ENCODE peak calls at places on chromosome 4, in five cellular contexts. M is MG63, J is left ventricle myocardium inferior, E is GM12865, X is prostate gland. T is an unnamed sample.

GRCh38 chr4:182862166-182862875 is 54.9 kb downstream of the DCTD start:
- DNase-seq in M (no peak), J (no peak), E (no peak), X (no peak), T (no peak)

GRCh38 chr4:3304831-3305609 is 12.2 kb downstream of the RGS12 start:
- DNase-seq in M (no peak), J (no peak), E (no peak), X (no peak), T (no peak)

GRCh38 chr4:125511715-125512114 is 197.0 kb downstream of the FAT4 start:
- DNase-seq in M (no peak), J (no peak), E (no peak), X (no peak), T (no peak)

GRCh38 chr4:151462554-151462953 is 53.6 kb downstream of the FHIP1A start:
- DNase-seq in M (no peak), J (no peak), E (no peak), X (no peak), T (no peak)

GRCh38 chr4:55838952-55839351 is 14.5 kb upstream of the EXOC1 start:
- DNase-seq in M (no peak), J (no peak), E (no peak), X (no peak), T (no peak)

GRCh38 chr4:2878346-2878745 is 34.7 kb downstream of the ADD1 start:
- DNase-seq in M (no peak), J (no peak), E (no peak), X (no peak), T (no peak)

GRCh38 chr4:35106091-35106734 is 1138.1 kb downstream of the ARAP2 start:
- DNase-seq in M (no peak), J (no peak), E (no peak), X (no peak), T (no peak)

GRCh38 chr4:16532240-16532990 is 306.1 kb upstream of the TAPT1 start:
- DNase-seq in M (peak), J (no peak), E (no peak), X (no peak), T (peak)

GRCh38 chr4:7055111-7055989 is 12.2 kb downstream of the TADA2B start:
- DNase-seq in M (no peak), J (no peak), E (no peak), X (no peak), T (no peak)

GRCh38 chr4:152676052-152676854 is 3.5 kb downstream of the TMEM154 start:
- DNase-seq in M (no peak), J (no peak), E (peak), X (no peak), T (no peak)

GRCh38 chr4:26074672-26075071 is 160.7 kb downstream of the SMIM20 start:
- DNase-seq in M (no peak), J (no peak), E (peak), X (no peak), T (no peak)

T was measured in MCF 10A.